ENCODE peak calls at places on chromosome 9, in ten cellular contexts. W is stimulated activated CD4-positive, alpha-beta T cell treated with anti-CD3 and anti-CD28 coated beads, Interleukin-2, amount 100 ng/mL, for 24 hours; P is stimulated activated naive CD4-positive, alpha-beta T cell treated with Interleukin-2 at 50 U/mL for 16 hours; J is pons; Q is mammary epithelial cell; U is HL-60; Z is activated naive CD8-positive, alpha-beta T cell treated with anti-CD3 and anti-CD28 coated beads for 36 hours; K is activated T-cell treated with anti-CD3 and anti-CD28 coated beads, Interleukin-2, amount 50 U/mL, for 72 hours; M is EL; N is NCI-H1092 treated with DMSO at 0.1 percent for 48 hours. D is an unnamed sample.

GRCh38 chr9:97705354-97705950 is 8.3 kb upstream of the XPA start:
- DNase-seq in Q (peak), P (no peak), M (peak), W (no peak), K (no peak), N (no peak), Z (no peak), U (no peak), J (no peak), D (no peak)

GRCh38 chr9:97419315-97419867 is 7.5 kb downstream of the TDRD7 start:
- DNase-seq in Q (peak), P (no peak), N (no peak), K (no peak), J (no peak), Z (no peak), W (no peak), M (peak), U (no peak), D (peak)

GRCh38 chr9:126703330-126704156 is 89.8 kb downstream of the LMX1B start:
- DNase-seq in U (no peak), Q (no peak), Z (no peak), J (no peak), W (no peak), K (no peak), N (no peak), P (no peak), M (no peak), D (no peak)

GRCh38 chr9:135253305-135254004 is 166.0 kb downstream of the OLFM1 start:
- DNase-seq in Z (no peak), Q (no peak), J (no peak), P (no peak), N (no peak), W (peak), M (no peak), K (no peak), U (no peak), D (no peak)

GRCh38 chr9:122446819-122447484 is 30.8 kb downstream of the OR1J1 start:
- DNase-seq in J (no peak), M (peak), W (no peak), P (no peak), U (no peak), K (no peak), Z (no peak), Q (no peak), N (no peak), D (no peak)

GRCh38 chr9:121326130-121326838 is 43.8 kb downstream of the STOM start:
- DNase-seq in U (no peak), M (peak), Z (no peak), P (no peak), K (no peak), Q (peak), N (no peak), J (peak), W (no peak), D (peak)

GRCh38 chr9:137237759-137238726 is 3.0 kb upstream of the TUBB4B start:
- DNase-seq in Z (peak), J (peak), U (no peak), K (no peak), Q (no peak), W (no peak), N (peak), P (no peak), M (no peak), D (no peak)

GRCh38 chr9:24036459-24036858 is 210.4 kb upstream of the ELAVL2 start:
- DNase-seq in M (no peak), Q (no peak), K (no peak), N (no peak), J (no peak), P (no peak), W (no peak), U (no peak), Z (no peak), D (no peak)

GRCh38 chr9:120985759-120986353 is 59.3 kb upstream of the TRAF1 start:
- DNase-seq in Q (peak), U (peak), P (no peak), J (peak), W (no peak), K (no peak), M (peak), N (peak), Z (no peak), D (peak)

GRCh38 chr9:135282001-135282731 is 194.7 kb downstream of the OLFM1 start:
- DNase-seq in P (no peak), N (peak), Z (peak), M (no peak), J (peak), U (no peak), W (peak), Q (peak), K (peak), D (no peak)

GRCh38 chr9:111959468-111959941 is 62.9 kb downstream of the UGCG start:
- DNase-seq in M (peak), K (no peak), P (no peak), W (no peak), Z (no peak), Q (peak), U (no peak), J (no peak), N (no peak), D (peak)

GRCh38 chr9:4397917-4398316 is 92.4 kb upstream of the SLC1A1 start:
- DNase-seq in Z (no peak), K (no peak), U (no peak), Q (peak), N (no peak), P (no peak), M (peak), W (no peak), J (no peak), D (no peak)

GRCh38 chr9:134570726-134571325 is 70.8 kb upstream of the COL5A1 start:
- DNase-seq in W (no peak), N (peak), M (no peak), Q (no peak), Z (no peak), U (no peak), K (no peak), J (no peak), P (no peak), D (no peak)